ENCODE peak calls at places on chromosomes 2 and 18, in four cellular contexts. One of them, this sample, is unnamed.

GRCh38 chr18:64720781-64721464 is 572.0 kb upstream of the LINC00305 start:
- DNase-seq in AG09309: no peak
- DNase-seq in transverse colon: peak; percentile 46
- DNase-seq in choroid plexus epithelial cell: no peak
- DNase-seq in this sample: no peak

GRCh38 chr2:161426788-161427412 is 10.8 kb downstream of the TBR1 start:
- DNase-seq in AG09309: no peak
- DNase-seq in transverse colon: no peak
- DNase-seq in choroid plexus epithelial cell: peak; percentile 54
- DNase-seq in this sample: no peak

GRCh38 chr2:154825358-154825757 is 126.9 kb downstream of the KCNJ3 start:
- DNase-seq in AG09309: no peak
- DNase-seq in transverse colon: no peak
- DNase-seq in choroid plexus epithelial cell: no peak
- DNase-seq in this sample: no peak

GRCh38 chr18:67425724-67426123 is 90.8 kb downstream of the DSEL start:
- DNase-seq in AG09309: peak; percentile 96
- DNase-seq in transverse colon: no peak
- DNase-seq in choroid plexus epithelial cell: peak; percentile 89
- DNase-seq in this sample: peak; percentile 97

GRCh38 chr2:180980943-180981898 is 816 bp downstream of the UBE2E3 start:
- DNase-seq in AG09309: no peak
- DNase-seq in transverse colon: peak; percentile 25
- DNase-seq in choroid plexus epithelial cell: peak; percentile 47
- DNase-seq in this sample: no peak

GRCh38 chr2:100692381-100692780 is 127.6 kb upstream of the NPAS2 start:
- DNase-seq in AG09309: no peak
- DNase-seq in transverse colon: no peak
- DNase-seq in choroid plexus epithelial cell: peak; percentile 12
- DNase-seq in this sample: no peak

GRCh38 chr18:2889761-2890192 is 43.0 kb downstream of the EMILIN2 start:
- DNase-seq in AG09309: no peak
- DNase-seq in transverse colon: no peak
- DNase-seq in choroid plexus epithelial cell: no peak
- DNase-seq in this sample: no peak

GRCh38 chr18:36756262-36756661 is 72.5 kb downstream of the TPGS2 start:
- DNase-seq in AG09309: peak; percentile 62
- DNase-seq in transverse colon: no peak
- DNase-seq in choroid plexus epithelial cell: no peak
- DNase-seq in this sample: no peak

GRCh38 chr18:36127866-36128845 is 984 bp downstream of the SLC39A6 start:
- DNase-seq in AG09309: no peak
- DNase-seq in transverse colon: peak; percentile 15
- DNase-seq in choroid plexus epithelial cell: peak; percentile 45
- DNase-seq in this sample: no peak

GRCh38 chr2:238439093-238439849 is 12.5 kb downstream of the ASB1 start:
- DNase-seq in AG09309: peak; percentile 92
- DNase-seq in transverse colon: no peak
- DNase-seq in choroid plexus epithelial cell: peak; percentile 90
- DNase-seq in this sample: peak; percentile 86

GRCh38 chr2:101179982-101180381 is 28.8 kb upstream of the TBC1D8 start:
- DNase-seq in AG09309: no peak
- DNase-seq in transverse colon: peak; percentile 33
- DNase-seq in choroid plexus epithelial cell: no peak
- DNase-seq in this sample: no peak

GRCh38 chr2:176414641-176415040 is 145.4 kb downstream of the MTX2 start:
- DNase-seq in AG09309: no peak
- DNase-seq in transverse colon: no peak
- DNase-seq in choroid plexus epithelial cell: no peak
- DNase-seq in this sample: no peak

GRCh38 chr18:24995056-24995455 is 356.9 kb downstream of the ZNF521 start:
- DNase-seq in AG09309: no peak
- DNase-seq in transverse colon: no peak
- DNase-seq in choroid plexus epithelial cell: no peak
- DNase-seq in this sample: no peak

GRCh38 chr2:163735692-163736432 is at the start of gene FIGN:
- DNase-seq in AG09309: peak; percentile 61
- DNase-seq in transverse colon: peak; percentile 41
- DNase-seq in choroid plexus epithelial cell: peak; percentile 91
- DNase-seq in this sample: peak; percentile 54

GRCh38 chr2:108627911-108628567 is 91.2 kb upstream of the RANBP2 start:
- DNase-seq in AG09309: no peak
- DNase-seq in transverse colon: no peak
- DNase-seq in choroid plexus epithelial cell: no peak
- DNase-seq in this sample: no peak

GRCh38 chr18:50644807-50645206 is 84.9 kb downstream of the MAPK4 start:
- DNase-seq in AG09309: no peak
- DNase-seq in transverse colon: no peak
- DNase-seq in choroid plexus epithelial cell: peak; percentile 34
- DNase-seq in this sample: no peak

GRCh38 chr2:118641711-118642110 is 205.7 kb downstream of the EN1 start:
- DNase-seq in AG09309: no peak
- DNase-seq in transverse colon: no peak
- DNase-seq in choroid plexus epithelial cell: no peak
- DNase-seq in this sample: no peak

GRCh38 chr2:113376248-113376934 is 61.1 kb upstream of the ZNG1B start:
- DNase-seq in AG09309: no peak
- DNase-seq in transverse colon: no peak
- DNase-seq in choroid plexus epithelial cell: no peak
- DNase-seq in this sample: no peak

GRCh38 chr2:107338571-107338970 is 452.6 kb upstream of the ST6GAL2 start:
- DNase-seq in AG09309: no peak
- DNase-seq in transverse colon: no peak
- DNase-seq in choroid plexus epithelial cell: no peak
- DNase-seq in this sample: no peak

GRCh38 chr2:1742680-1743395 is 1.5 kb downstream of the PXDN start:
- DNase-seq in AG09309: no peak
- DNase-seq in transverse colon: peak; percentile 70
- DNase-seq in choroid plexus epithelial cell: peak; percentile 97
- DNase-seq in this sample: peak; percentile 86

GRCh38 chr2:224847961-224848850 is 132.0 kb upstream of the CCDC195 start:
- DNase-seq in AG09309: peak; percentile 39
- DNase-seq in transverse colon: no peak
- DNase-seq in choroid plexus epithelial cell: peak; percentile 64
- DNase-seq in this sample: peak; percentile 81

GRCh38 chr2:233556756-233557736 is 9.5 kb downstream of the USP40 start:
- DNase-seq in AG09309: peak; percentile 78
- DNase-seq in transverse colon: no peak
- DNase-seq in choroid plexus epithelial cell: peak; percentile 82
- DNase-seq in this sample: peak; percentile 52

GRCh38 chr2:156864230-156864629 is 393.3 kb upstream of the GALNT5 start:
- DNase-seq in AG09309: no peak
- DNase-seq in transverse colon: no peak
- DNase-seq in choroid plexus epithelial cell: peak; percentile 8
- DNase-seq in this sample: no peak

GRCh38 chr18:48918156-48918555 is 32.6 kb downstream of the SMAD7 start:
- DNase-seq in AG09309: no peak
- DNase-seq in transverse colon: no peak
- DNase-seq in choroid plexus epithelial cell: no peak
- DNase-seq in this sample: no peak

GRCh38 chr2:172096661-172097547 is 5.8 kb downstream of the DLX2 start:
- DNase-seq in AG09309: peak; percentile 86
- DNase-seq in transverse colon: no peak
- DNase-seq in choroid plexus epithelial cell: peak; percentile 41
- DNase-seq in this sample: peak; percentile 79

GRCh38 chr18:43279015-43279758 is 1.9 kb upstream of the SYT4 start:
- DNase-seq in AG09309: no peak
- DNase-seq in transverse colon: no peak
- DNase-seq in choroid plexus epithelial cell: peak; percentile 22
- DNase-seq in this sample: peak; percentile 6

GRCh38 chr18:10752407-10752806 is 226.6 kb downstream of the NAPG start:
- DNase-seq in AG09309: no peak
- DNase-seq in transverse colon: no peak
- DNase-seq in choroid plexus epithelial cell: no peak
- DNase-seq in this sample: no peak

GRCh38 chr18:78221496-78221895 is 758.1 kb upstream of the SALL3 start:
- DNase-seq in AG09309: no peak
- DNase-seq in transverse colon: no peak
- DNase-seq in choroid plexus epithelial cell: no peak
- DNase-seq in this sample: no peak

GRCh38 chr2:139864821-139865302 is 1084.7 kb upstream of the NXPH2 start:
- DNase-seq in AG09309: no peak
- DNase-seq in transverse colon: no peak
- DNase-seq in choroid plexus epithelial cell: peak; percentile 0
- DNase-seq in this sample: no peak

GRCh38 chr2:25492726-25493125 is 151.0 kb upstream of the DNMT3A start:
- DNase-seq in AG09309: no peak
- DNase-seq in transverse colon: no peak
- DNase-seq in choroid plexus epithelial cell: no peak
- DNase-seq in this sample: no peak

GRCh38 chr2:137981112-137981679 is 16.9 kb downstream of the HNMT start:
- DNase-seq in AG09309: no peak
- DNase-seq in transverse colon: no peak
- DNase-seq in choroid plexus epithelial cell: no peak
- DNase-seq in this sample: no peak

GRCh38 chr2:180000434-180000833 is 6.7 kb downstream of the CWC22 start:
- DNase-seq in AG09309: no peak
- DNase-seq in transverse colon: no peak
- DNase-seq in choroid plexus epithelial cell: no peak
- DNase-seq in this sample: no peak

GRCh38 chr2:127107622-127107999 is 657 bp upstream of the BIN1 start:
- DNase-seq in AG09309: no peak
- DNase-seq in transverse colon: peak; percentile 26
- DNase-seq in choroid plexus epithelial cell: peak; percentile 56
- DNase-seq in this sample: no peak

GRCh38 chr18:28189400-28190239 is 12.7 kb upstream of the CDH2 start:
- DNase-seq in AG09309: no peak
- DNase-seq in transverse colon: no peak
- DNase-seq in choroid plexus epithelial cell: peak; percentile 95
- DNase-seq in this sample: no peak

GRCh38 chr2:211085056-211085680 is 528.8 kb downstream of the CPS1 start:
- DNase-seq in AG09309: no peak
- DNase-seq in transverse colon: no peak
- DNase-seq in choroid plexus epithelial cell: peak; percentile 66
- DNase-seq in this sample: no peak

GRCh38 chr2:237353207-237353606 is 60.8 kb downstream of the COL6A3 start:
- DNase-seq in AG09309: no peak
- DNase-seq in transverse colon: no peak
- DNase-seq in choroid plexus epithelial cell: no peak
- DNase-seq in this sample: no peak

GRCh38 chr2:223625652-223626051 is 23.5 kb upstream of the SCG2 start:
- DNase-seq in AG09309: no peak
- DNase-seq in transverse colon: no peak
- DNase-seq in choroid plexus epithelial cell: no peak
- DNase-seq in this sample: no peak

GRCh38 chr2:25808006-25808383 is 70.3 kb downstream of the ASXL2 start:
- DNase-seq in AG09309: peak; percentile 16
- DNase-seq in transverse colon: no peak
- DNase-seq in choroid plexus epithelial cell: no peak
- DNase-seq in this sample: no peak

GRCh38 chr2:230715201-230715600 is 2.6 kb downstream of the CAB39 start:
- DNase-seq in AG09309: no peak
- DNase-seq in transverse colon: no peak
- DNase-seq in choroid plexus epithelial cell: peak; percentile 70
- DNase-seq in this sample: no peak
- H3K4me3 ChIP-seq in AG09309: no peak overlapping the region
- H3K4me3 ChIP-seq in transverse colon: no peak overlapping the region
- H3K4me3 ChIP-seq in choroid plexus epithelial cell: no peak overlapping the region
- H3K4me3 ChIP-seq in this sample: no peak overlapping the region

DNA sequence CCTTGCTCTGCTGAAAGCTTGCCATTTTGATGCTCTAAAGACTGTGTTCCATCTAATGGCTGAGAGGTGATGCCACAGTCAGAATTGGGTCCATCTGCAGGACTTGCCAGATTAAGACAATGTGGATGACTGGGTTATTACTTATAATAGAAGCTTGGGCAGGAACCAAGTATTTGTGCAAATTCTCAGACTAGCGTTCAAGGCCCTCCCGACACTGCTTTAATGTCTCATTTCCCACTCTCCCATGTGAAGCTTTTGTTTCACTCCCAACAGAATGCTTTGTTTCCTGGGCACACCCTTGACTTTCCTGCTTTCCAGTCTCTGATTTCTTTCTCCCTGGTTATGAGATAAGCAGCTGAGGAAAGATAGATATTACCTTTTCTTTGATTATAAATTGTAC is 215.8 kb downstream of the KCNS3 start:
- DNase-seq in AG09309: no peak
- DNase-seq in transverse colon: no peak
- DNase-seq in choroid plexus epithelial cell: no peak
- DNase-seq in this sample: no peak
- H3K4me3 ChIP-seq in AG09309: no peak overlapping the region
- H3K4me3 ChIP-seq in transverse colon: no peak overlapping the region
- H3K4me3 ChIP-seq in choroid plexus epithelial cell: no peak overlapping the region
- H3K4me3 ChIP-seq in this sample: no peak overlapping the region

GRCh38 chr2:207766697-207767460 is 2.8 kb downstream of the FZD5 start:
- DNase-seq in AG09309: no peak
- DNase-seq in transverse colon: peak; percentile 29
- DNase-seq in choroid plexus epithelial cell: no peak
- DNase-seq in this sample: no peak
- H3K4me3 ChIP-seq in AG09309: no peak overlapping the region
- H3K4me3 ChIP-seq in transverse colon: peak overlapping the region; percentile 68
- H3K4me3 ChIP-seq in choroid plexus epithelial cell: peak overlapping the region; percentile 43
- H3K4me3 ChIP-seq in this sample: peak overlapping the region; percentile 2

DNA sequence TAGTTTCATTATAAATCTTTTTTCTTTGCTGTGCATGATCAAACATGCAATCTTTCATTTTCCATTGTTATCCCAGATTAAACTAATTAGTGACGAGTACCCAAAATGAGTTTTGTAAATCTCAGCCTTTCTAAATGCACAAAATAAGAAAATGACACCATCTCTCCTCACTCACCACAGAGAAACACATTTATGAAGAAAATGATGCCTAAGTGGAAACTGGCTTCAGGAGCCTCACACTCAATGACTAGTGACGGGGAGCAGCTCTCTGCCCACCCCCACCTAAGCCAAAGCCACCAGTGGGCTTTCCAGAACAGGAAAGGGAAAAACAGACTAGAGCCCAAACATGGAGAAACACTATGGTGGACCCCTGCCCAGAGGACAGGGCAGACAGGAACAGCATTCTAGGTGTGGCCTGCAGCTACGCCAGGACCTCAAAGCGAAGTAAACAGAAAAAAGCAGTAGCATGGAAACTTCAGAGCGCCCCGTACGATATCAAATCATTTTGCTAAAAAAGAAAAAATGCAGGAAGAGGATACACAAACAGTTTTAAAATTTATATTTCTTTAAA is 113.5 kb downstream of the RBMS1 start:
- DNase-seq in AG09309: no peak
- DNase-seq in transverse colon: no peak
- DNase-seq in choroid plexus epithelial cell: no peak
- DNase-seq in this sample: no peak
- H3K4me3 ChIP-seq in AG09309: no peak overlapping the region
- H3K4me3 ChIP-seq in transverse colon: no peak overlapping the region
- H3K4me3 ChIP-seq in choroid plexus epithelial cell: no peak overlapping the region
- H3K4me3 ChIP-seq in this sample: no peak overlapping the region

GRCh38 chr2:9594361-9595063 is 36.3 kb downstream of the YWHAQ start:
- DNase-seq in AG09309: peak; percentile 67
- DNase-seq in transverse colon: no peak
- DNase-seq in choroid plexus epithelial cell: peak; percentile 87
- DNase-seq in this sample: peak; percentile 82
- H3K4me3 ChIP-seq in AG09309: no peak overlapping the region
- H3K4me3 ChIP-seq in transverse colon: no peak overlapping the region
- H3K4me3 ChIP-seq in choroid plexus epithelial cell: no peak overlapping the region
- H3K4me3 ChIP-seq in this sample: no peak overlapping the region

This sample was measured in skeletal muscle cell.